ENCODE peak calls at places on chromosomes 2 and 18, in nine cellular contexts. W, N, O, T, P, R, B, C and L are unnamed samples.

GRCh38 chr2:219416233-219416598 is 2.0 kb upstream of the DES start:
- DNase-seq in W (no peak), N (no peak), O (no peak), T (no peak), P (no peak), R (no peak), B (no peak), C (no peak), L (no peak)

GRCh38 chr2:218810251-218810650 is 21.4 kb downstream of the PRKAG3 start:
- DNase-seq in W (no peak), N (no peak), O (no peak), T (no peak), P (no peak), R (no peak), B (peak), C (no peak), L (no peak)

GRCh38 chr18:79466591-79466990 is 70.9 kb downstream of the NFATC1 start:
- DNase-seq in W (no peak), N (no peak), O (no peak), T (no peak), P (no peak), R (no peak), B (no peak), C (no peak), L (peak)

GRCh38 chr2:9135804-9136558 is 70.6 kb upstream of the ASAP2 start:
- DNase-seq in W (no peak), N (no peak), O (no peak), T (peak), P (no peak), R (no peak), B (peak), C (no peak), L (no peak)

GRCh38 chr2:215937190-215937589 is 76.2 kb downstream of the MREG start:
- DNase-seq in W (no peak), N (no peak), O (no peak), T (no peak), P (no peak), R (no peak), B (no peak), C (no peak), L (no peak)

GRCh38 chr18:26621161-26622026 is 73.0 kb upstream of the KCTD1 start:
- DNase-seq in W (peak), N (no peak), O (no peak), T (no peak), P (peak), R (no peak), B (no peak), C (peak), L (peak)

GRCh38 chr2:74291891-74292621 is 51.2 kb downstream of the SLC4A5 start:
- DNase-seq in W (no peak), N (no peak), O (no peak), T (no peak), P (no peak), R (peak), B (no peak), C (no peak), L (no peak)

GRCh38 chr18:36843199-36843598 is 14.3 kb downstream of the KIAA1328 start:
- DNase-seq in W (no peak), N (no peak), O (no peak), T (no peak), P (no peak), R (no peak), B (no peak), C (no peak), L (no peak)

GRCh38 chr2:71693286-71694270 is 240.2 kb downstream of the DYSF start:
- DNase-seq in W (no peak), N (no peak), O (no peak), T (peak), P (no peak), R (no peak), B (no peak), C (no peak), L (no peak)

GRCh38 chr2:62229082-62229620 is 33.2 kb downstream of the B3GNT2 start:
- DNase-seq in W (no peak), N (no peak), O (no peak), T (no peak), P (no peak), R (no peak), B (no peak), C (no peak), L (no peak)

GRCh38 chr2:149733936-149734685 is 146.5 kb upstream of the MMADHC start:
- DNase-seq in W (no peak), N (no peak), O (peak), T (peak), P (no peak), R (no peak), B (no peak), C (no peak), L (no peak)

GRCh38 chr2:188789951-188790350 is 184.2 kb upstream of the COL3A1 start:
- DNase-seq in W (no peak), N (no peak), O (no peak), T (peak), P (no peak), R (no peak), B (no peak), C (no peak), L (no peak)

GRCh38 chr2:43105586-43106562 is 120.5 kb downstream of the ZFP36L2 start:
- DNase-seq in W (no peak), N (no peak), O (no peak), T (peak), P (no peak), R (no peak), B (peak), C (peak), L (no peak)

GRCh38 chr2:48144777-48145176 is 238.5 kb upstream of the FBXO11 start:
- DNase-seq in W (no peak), N (no peak), O (no peak), T (no peak), P (no peak), R (no peak), B (no peak), C (no peak), L (no peak)

GRCh38 chr18:79786781-79787526 is 10.8 kb upstream of the KCNG2 start:
- DNase-seq in W (no peak), N (no peak), O (no peak), T (peak), P (no peak), R (no peak), B (no peak), C (no peak), L (no peak)

GRCh38 chr18:68714707-68715496 is at the start of gene TMX3:
- DNase-seq in W (peak), N (peak), O (peak), T (peak), P (peak), R (peak), B (peak), C (peak), L (peak)

GRCh38 chr2:190943706-190944105 is 63.1 kb downstream of the GLS start:
- DNase-seq in W (no peak), N (no peak), O (no peak), T (no peak), P (no peak), R (no peak), B (no peak), C (no peak), L (no peak)

GRCh38 chr2:147374410-147374811 is 470.4 kb upstream of the ACVR2A start:
- DNase-seq in W (no peak), N (no peak), O (no peak), T (peak), P (no peak), R (peak), B (no peak), C (no peak), L (no peak)

GRCh38 chr2:218982312-218983262 is 2.4 kb downstream of the FEV start:
- DNase-seq in W (no peak), N (no peak), O (no peak), T (no peak), P (no peak), R (no peak), B (no peak), C (no peak), L (no peak)

GRCh38 chr18:22694954-22695353 is 238.2 kb upstream of the RBBP8 start:
- DNase-seq in W (no peak), N (no peak), O (peak), T (peak), P (peak), R (peak), B (peak), C (peak), L (no peak)

GRCh38 chr18:8151176-8151575 is 458.1 kb upstream of the RAB12 start:
- DNase-seq in W (no peak), N (no peak), O (no peak), T (no peak), P (no peak), R (no peak), B (no peak), C (no peak), L (no peak)
- H3K4me3 ChIP-seq in W (no peak), N (no peak), O (no peak), T (no peak), P (no peak), R (no peak), B (no peak), C (no peak), L (no peak)

GRCh38 chr18:48930926-48931325 is 19.8 kb downstream of the SMAD7 start:
- DNase-seq in W (no peak), N (no peak), O (no peak), T (no peak), P (no peak), R (no peak), B (no peak), C (no peak), L (no peak)

GRCh38 chr18:48929212-48929612 is 21.6 kb downstream of the SMAD7 start:
- DNase-seq in W (no peak), N (no peak), O (no peak), T (no peak), P (no peak), R (no peak), B (no peak), C (no peak), L (no peak)

GRCh38 chr18:48931680-48932461 is 18.9 kb downstream of the SMAD7 start:
- DNase-seq in W (peak), N (no peak), O (no peak), T (no peak), P (no peak), R (no peak), B (no peak), C (no peak), L (peak)

GRCh38 chr18:48928787-48929186 is 22.0 kb downstream of the SMAD7 start:
- DNase-seq in W (peak), N (peak), O (no peak), T (peak), P (no peak), R (no peak), B (no peak), C (peak), L (peak)

DNA sequence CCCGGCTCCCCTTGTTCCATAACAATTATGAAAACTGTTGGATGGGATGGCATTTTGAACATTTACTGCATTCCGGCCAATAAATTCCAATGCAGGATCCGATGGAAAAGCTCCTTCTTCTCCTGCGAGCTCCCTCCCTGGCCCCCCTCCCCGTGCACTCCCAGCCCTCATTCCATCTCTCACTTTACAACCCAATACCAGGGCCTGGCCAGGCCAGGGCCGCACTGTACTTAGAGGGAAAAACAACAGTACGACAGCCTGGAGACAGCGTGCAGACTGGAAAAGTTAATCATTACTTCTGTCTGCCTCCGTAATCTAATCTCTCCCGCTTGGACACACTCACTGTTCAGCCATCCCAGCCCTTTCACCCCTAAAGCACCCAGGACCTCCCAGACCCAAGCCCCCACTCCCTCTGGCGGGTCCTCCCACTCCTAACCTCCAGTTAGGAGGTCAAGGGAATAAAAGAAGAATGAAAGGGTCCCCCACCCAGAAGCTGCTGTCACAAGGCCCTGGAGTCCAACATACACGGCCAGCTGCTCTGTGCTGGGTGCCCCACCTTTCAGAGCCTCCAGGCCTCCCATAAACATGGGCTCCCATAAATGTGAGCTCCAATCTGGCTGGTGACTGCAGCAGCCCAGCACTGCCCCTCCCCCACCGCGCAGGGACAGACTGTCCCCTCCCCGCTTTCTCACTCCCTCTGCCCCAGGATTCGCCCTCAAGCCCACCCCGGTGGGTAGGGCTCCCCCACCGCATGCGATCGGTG is 20.6 kb downstream of the SMAD7 start:
- DNase-seq in W (no peak), N (no peak), O (no peak), T (peak), P (no peak), R (no peak), B (no peak), C (no peak), L (no peak)
- H3K4me3 ChIP-seq in W (no peak), N (no peak), O (no peak), T (peak), P (peak), R (no peak), B (peak), C (no peak), L (no peak)

GRCh38 chr18:46222710-46223360 is 118.7 kb downstream of the HAUS1 start:
- DNase-seq in W (no peak), N (no peak), O (no peak), T (no peak), P (no peak), R (no peak), B (no peak), C (no peak), L (no peak)
- H3K4me3 ChIP-seq in W (no peak), N (no peak), O (no peak), T (no peak), P (no peak), R (no peak), B (no peak), C (no peak), L (no peak)

DNA sequence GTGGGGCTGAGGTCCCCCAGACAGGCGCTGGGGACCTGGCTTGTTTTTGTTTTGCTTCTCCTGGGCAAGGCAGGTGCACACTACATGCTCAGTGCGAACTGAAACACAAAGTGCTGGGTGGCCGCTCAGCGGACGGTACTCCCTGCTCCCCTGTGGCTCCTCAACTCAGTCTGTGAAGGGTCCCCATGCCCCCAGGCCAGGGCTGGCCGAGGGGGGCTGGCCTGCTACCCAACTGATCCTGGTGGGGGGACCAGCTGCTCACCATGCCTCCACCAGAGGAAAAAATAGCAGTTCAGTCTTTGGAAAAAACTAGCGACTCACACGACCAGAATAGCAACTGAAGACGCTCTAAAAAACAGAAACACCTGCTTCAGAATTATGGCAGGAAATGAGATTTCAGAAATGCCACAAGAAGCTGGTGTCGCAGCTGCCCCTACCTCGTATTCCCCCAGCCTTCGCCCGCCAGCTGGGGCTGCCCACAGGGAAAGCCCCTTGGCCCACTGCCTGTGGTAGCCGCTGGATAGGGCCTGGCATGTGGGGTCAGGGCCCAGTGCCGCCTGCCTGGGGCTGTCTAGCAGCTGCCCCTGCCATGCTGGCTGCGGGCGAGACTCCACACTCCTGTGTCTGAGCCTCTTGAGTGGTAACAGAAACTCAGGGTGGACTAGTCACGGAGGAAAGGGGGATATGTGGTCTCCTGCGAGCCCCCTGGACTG is 43.7 kb downstream of the MEX3C start:
- DNase-seq in W (peak), N (peak), O (no peak), T (no peak), P (no peak), R (no peak), B (no peak), C (no peak), L (peak)
- H3K4me3 ChIP-seq in W (peak), N (peak), O (no peak), T (no peak), P (no peak), R (no peak), B (no peak), C (no peak), L (peak)

GRCh38 chr18:8605974-8606373 is 3.3 kb upstream of the RAB12 start:
- DNase-seq in W (no peak), N (no peak), O (no peak), T (no peak), P (no peak), R (no peak), B (no peak), C (no peak), L (no peak)

GRCh38 chr18:8602040-8602439 is 7.2 kb upstream of the RAB12 start:
- DNase-seq in W (no peak), N (no peak), O (no peak), T (no peak), P (no peak), R (no peak), B (no peak), C (no peak), L (no peak)

GRCh38 chr18:8601277-8602032 is 7.8 kb upstream of the RAB12 start:
- DNase-seq in W (no peak), N (no peak), O (peak), T (no peak), P (no peak), R (no peak), B (no peak), C (no peak), L (peak)

GRCh38 chr18:8602557-8602956 is 6.7 kb upstream of the RAB12 start:
- DNase-seq in W (no peak), N (no peak), O (no peak), T (no peak), P (no peak), R (no peak), B (no peak), C (no peak), L (no peak)

DNA sequence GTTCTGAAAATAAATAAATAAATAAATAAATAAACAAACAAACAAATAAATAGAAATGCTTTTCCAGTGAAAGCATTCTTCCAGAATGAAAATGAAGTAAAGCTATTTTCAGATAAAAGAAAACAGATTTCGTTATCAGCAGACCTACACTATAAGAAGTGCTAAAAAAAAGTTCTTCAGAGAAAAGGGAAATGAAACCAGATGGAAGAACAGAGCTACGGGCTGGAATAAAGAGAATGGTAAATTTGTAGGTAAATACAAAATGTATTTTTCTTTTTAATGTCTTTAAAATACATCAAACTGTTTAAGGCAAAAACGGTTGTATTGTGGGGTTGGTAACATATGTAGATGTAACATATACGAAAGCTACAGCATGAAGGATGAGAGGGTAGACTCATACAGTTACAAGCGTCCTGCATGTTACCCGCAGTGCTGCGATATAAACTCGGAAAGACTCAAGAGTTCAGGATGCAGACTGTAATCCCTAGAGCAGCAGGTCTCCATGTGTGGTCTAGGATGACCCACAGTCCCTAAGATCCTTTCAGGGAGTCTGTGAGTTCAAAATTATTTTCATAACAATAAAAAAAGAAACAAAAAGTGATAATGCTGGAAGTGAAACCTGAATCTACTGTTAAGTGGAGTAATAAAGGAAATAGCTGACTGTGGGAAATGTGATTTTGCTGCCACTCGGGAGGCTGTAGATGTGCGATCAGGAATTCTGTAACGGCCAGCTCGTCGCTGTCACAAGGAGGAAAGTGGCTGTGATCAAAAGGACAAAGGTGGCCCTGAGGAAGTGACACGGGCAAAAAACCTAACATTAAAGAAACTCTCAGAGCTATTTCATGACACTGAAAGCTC is 5.3 kb upstream of the RAB12 start:
- DNase-seq in W (no peak), N (no peak), O (no peak), T (no peak), P (no peak), R (no peak), B (no peak), C (no peak), L (peak)
- H3K4me3 ChIP-seq in W (peak), N (no peak), O (no peak), T (peak), P (no peak), R (no peak), B (no peak), C (no peak), L (peak)

GRCh38 chr2:206287197-206287596 is 12.7 kb downstream of the ZDBF2 start:
- DNase-seq in W (no peak), N (no peak), O (no peak), T (no peak), P (no peak), R (no peak), B (no peak), C (no peak), L (no peak)
- H3K4me3 ChIP-seq in W (no peak), N (no peak), O (no peak), T (no peak), P (no peak), R (no peak), B (no peak), C (no peak), L (no peak)

GRCh38 chr2:197307236-197307932 is 3.2 kb downstream of the ANKRD44 start:
- DNase-seq in W (no peak), N (no peak), O (no peak), T (no peak), P (no peak), R (no peak), B (no peak), C (no peak), L (no peak)
- H3K4me3 ChIP-seq in W (peak), N (peak), O (no peak), T (no peak), P (no peak), R (no peak), B (no peak), C (no peak), L (peak)